ENCODE peak calls at places on chromosome 4, in four cellular contexts. G, S, R and Q are unnamed samples.

GRCh38 chr4:22607382-22607781 is 85.4 kb upstream of the GBA3 start:
- DNase-seq in R (peak), S (peak), G (peak), Q (peak)

GRCh38 chr4:173288296-173288695 is 45.9 kb downstream of the HMGB2 start:
- DNase-seq in S (peak), R (peak), G (peak), Q (peak)

GRCh38 chr4:1099270-1099669 is 14.1 kb downstream of the RNF212 start:
- DNase-seq in G (peak), S (no peak), R (no peak), Q (no peak)

GRCh38 chr4:3371038-3371437 is 70.7 kb upstream of the HGFAC start:
- DNase-seq in S (no peak), G (no peak), R (no peak), Q (peak)

GRCh38 chr4:66554844-66555243 is 884.6 kb upstream of the EPHA5 start:
- DNase-seq in S (no peak), G (no peak), R (no peak), Q (no peak)

GRCh38 chr4:123120473-123120872 is 198.1 kb upstream of the NUDT6 start:
- DNase-seq in S (peak), R (no peak), G (no peak), Q (no peak)

GRCh38 chr4:87179751-87180150 is 40.7 kb downstream of the KLHL8 start:
- DNase-seq in S (peak), G (no peak), R (no peak), Q (no peak)

GRCh38 chr4:25457053-25457715 is 80.1 kb downstream of the ANAPC4 start:
- DNase-seq in R (no peak), S (peak), G (no peak), Q (peak)

GRCh38 chr4:1033840-1034551 is 22.6 kb downstream of the FGFRL1 start:
- DNase-seq in G (no peak), R (no peak), S (peak), Q (no peak)

GRCh38 chr4:175469519-175469918 is 342.5 kb downstream of the GPM6A start:
- DNase-seq in S (peak), R (peak), G (no peak), Q (peak)

GRCh38 chr4:15162465-15163283 is 160.4 kb downstream of the CPEB2 start:
- DNase-seq in S (peak), G (no peak), R (no peak), Q (peak)

GRCh38 chr4:27000820-27001219 is 140.2 kb downstream of the STIM2 start:
- DNase-seq in G (no peak), R (no peak), S (no peak), Q (no peak)

GRCh38 chr4:82372874-82373815 is 646 bp downstream of the HNRNPD start:
- DNase-seq in S (peak), R (peak), G (peak), Q (peak)

GRCh38 chr4:78267790-78268189 is 210.7 kb downstream of the FRAS1 start:
- DNase-seq in R (no peak), S (no peak), G (no peak), Q (no peak)

GRCh38 chr4:56914336-56914735 is 6.6 kb downstream of the REST start:
- DNase-seq in S (no peak), R (no peak), G (no peak), Q (no peak)

GRCh38 chr4:152822323-152822722 is 42.6 kb downstream of the ARFIP1 start:
- DNase-seq in G (no peak), R (no peak), S (no peak), Q (no peak)

GRCh38 chr4:126582737-126583136 is 1050.0 kb upstream of the INTU start:
- DNase-seq in G (peak), R (no peak), S (peak), Q (peak)

DNA sequence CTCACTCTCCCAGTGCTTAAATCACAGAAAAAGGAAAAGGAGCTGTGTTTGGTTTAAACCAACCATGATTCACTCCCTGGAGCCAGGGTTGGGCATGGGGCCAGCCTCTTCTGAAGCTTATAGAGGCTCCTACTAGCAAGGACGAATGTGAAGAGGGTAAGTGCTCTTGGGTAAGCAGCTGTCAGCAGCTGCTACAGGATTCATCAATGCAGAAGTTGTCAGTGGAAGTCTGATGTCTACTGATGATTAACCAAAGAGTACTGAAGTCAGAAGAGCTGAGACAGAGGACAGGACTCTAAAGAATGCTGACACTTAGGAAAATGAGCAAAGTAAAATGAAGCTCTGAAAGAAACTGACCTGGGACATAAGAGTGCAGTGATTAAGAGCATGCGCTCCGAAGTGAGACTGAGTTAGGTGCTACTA is 32.7 kb upstream of the JADE1 start:
- DNase-seq in G (no peak), S (peak), R (no peak), Q (no peak)
- H2BK5ac ChIP-seq in G (no peak), S (peak), R (no peak), Q (no peak)

GRCh38 chr4:156946508-156947197 is 24.9 kb downstream of the PDGFC start:
- DNase-seq in R (no peak), S (peak), G (no peak), Q (peak)

GRCh38 chr4:156949373-156949814 is 22.2 kb downstream of the PDGFC start:
- DNase-seq in G (no peak), R (no peak), S (peak), Q (no peak)

GRCh38 chr4:156948133-156948532 is 23.5 kb downstream of the PDGFC start:
- DNase-seq in S (no peak), G (no peak), R (no peak), Q (no peak)

GRCh38 chr4:156950090-156950489 is 21.5 kb downstream of the PDGFC start:
- DNase-seq in G (no peak), R (no peak), S (no peak), Q (no peak)

GRCh38 chr4:156948738-156949137 is 22.9 kb downstream of the PDGFC start:
- DNase-seq in S (no peak), R (no peak), G (no peak), Q (no peak)
- H4K5ac ChIP-seq in S (no peak), R (no peak), G (no peak), Q (no peak)

DNA sequence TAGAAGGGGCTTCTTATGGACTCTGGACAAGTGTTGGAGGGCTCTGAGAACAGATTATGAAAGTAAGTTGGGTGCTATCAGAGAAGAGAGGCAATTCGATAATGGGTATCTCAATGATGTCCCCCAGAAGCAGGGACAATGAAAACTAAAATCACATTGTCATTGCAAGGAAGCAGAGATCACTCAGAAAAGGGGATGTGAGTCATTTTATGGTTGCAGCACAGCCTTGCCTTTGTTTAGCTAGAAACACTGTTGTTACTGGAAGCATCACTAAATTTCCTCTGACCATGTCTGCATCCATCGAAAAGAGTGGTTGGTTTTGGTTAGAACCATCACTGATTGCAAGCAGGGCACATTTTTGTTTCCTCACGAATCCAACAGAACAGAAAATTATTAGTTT is 246.8 kb upstream of the NWD2 start:
- DNase-seq in R (no peak), S (no peak), G (no peak), Q (no peak)
- H2BK5ac ChIP-seq in R (no peak), S (no peak), G (no peak), Q (no peak)

DNA sequence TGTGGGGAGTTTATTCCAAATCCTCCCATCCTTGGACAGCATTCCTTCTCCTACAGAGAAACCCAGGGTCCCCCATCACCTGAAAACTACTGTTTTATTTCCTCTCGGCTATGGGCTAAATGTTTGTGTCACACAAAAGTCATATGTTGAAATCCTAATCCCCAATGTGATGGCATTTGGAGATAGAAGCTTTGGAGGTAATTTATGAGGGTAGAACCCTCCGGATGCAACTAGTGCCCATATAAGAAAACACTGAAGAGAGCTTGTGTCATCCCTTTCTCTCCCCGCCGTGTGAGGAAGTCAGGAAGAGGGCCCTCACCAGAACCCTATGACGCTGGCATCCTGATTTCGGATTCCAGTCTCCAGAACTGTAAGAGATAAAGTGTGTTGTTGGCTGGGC is 127.8 kb upstream of the NOCT start:
- DNase-seq in S (no peak), R (no peak), G (no peak), Q (no peak)
- H4K5ac ChIP-seq in S (no peak), R (no peak), G (no peak), Q (no peak)